ENCODE peak calls at places on chromosomes 12 and 14, in seven cellular contexts. One of them, this sample, is unnamed. For H3K4me1, the result is how much of the 10 kb centered on the place peaks cover.

GRCh38 chr14:75476274-75476995 is 45.8 kb upstream of the BATF start:
- DNase-seq in fibroblast of lung: peak
- DNase-seq in endodermal cell: peak
- DNase-seq in mammary epithelial cell: no peak
- DNase-seq in upper lobe of right lung: peak
- DNase-seq in transverse colon: peak
- DNase-seq in A673: no peak
- DNase-seq in this sample: peak

GRCh38 chr12:105812356-105812755 is 326.4 kb downstream of the NUAK1 start:
- DNase-seq in fibroblast of lung: no peak
- DNase-seq in endodermal cell: no peak
- DNase-seq in mammary epithelial cell: no peak
- DNase-seq in upper lobe of right lung: no peak
- DNase-seq in transverse colon: no peak
- DNase-seq in A673: no peak
- DNase-seq in this sample: no peak

GRCh38 chr14:105197274-105197673 is 16.2 kb upstream of the NUDT14 start:
- DNase-seq in fibroblast of lung: peak
- DNase-seq in endodermal cell: no peak
- DNase-seq in mammary epithelial cell: peak
- DNase-seq in upper lobe of right lung: no peak
- DNase-seq in transverse colon: no peak
- DNase-seq in A673: no peak
- DNase-seq in this sample: no peak

GRCh38 chr14:101547107-101547738 is 14.1 kb upstream of the DIO3 start:
- DNase-seq in fibroblast of lung: no peak
- DNase-seq in endodermal cell: no peak
- DNase-seq in mammary epithelial cell: no peak
- DNase-seq in upper lobe of right lung: no peak
- DNase-seq in transverse colon: no peak
- DNase-seq in A673: no peak
- DNase-seq in this sample: no peak

GRCh38 chr12:113940357-113940756 is 25.8 kb downstream of the RBM19 start:
- DNase-seq in fibroblast of lung: no peak
- DNase-seq in endodermal cell: peak
- DNase-seq in mammary epithelial cell: no peak
- DNase-seq in upper lobe of right lung: no peak
- DNase-seq in transverse colon: no peak
- DNase-seq in A673: no peak
- DNase-seq in this sample: no peak

GRCh38 chr12:104358353-104359003 is 54.9 kb downstream of the EID3 start:
- DNase-seq in fibroblast of lung: peak
- DNase-seq in endodermal cell: peak
- DNase-seq in mammary epithelial cell: peak
- DNase-seq in upper lobe of right lung: peak
- DNase-seq in transverse colon: peak
- DNase-seq in A673: peak
- DNase-seq in this sample: peak

GRCh38 chr12:56634242-56634836 is 4.2 kb upstream of the BAZ2A start:
- DNase-seq in fibroblast of lung: no peak
- DNase-seq in endodermal cell: peak
- DNase-seq in mammary epithelial cell: peak
- DNase-seq in upper lobe of right lung: peak
- DNase-seq in transverse colon: peak
- DNase-seq in A673: peak
- DNase-seq in this sample: peak

GRCh38 chr12:82832091-82832490 is 145.4 kb downstream of the TMTC2 start:
- DNase-seq in fibroblast of lung: no peak
- DNase-seq in endodermal cell: no peak
- DNase-seq in mammary epithelial cell: no peak
- DNase-seq in upper lobe of right lung: no peak
- DNase-seq in transverse colon: no peak
- DNase-seq in A673: no peak
- DNase-seq in this sample: no peak

GRCh38 chr14:20652996-20653975 is 11.8 kb upstream of the OR6S1 start:
- DNase-seq in fibroblast of lung: peak
- DNase-seq in endodermal cell: peak
- DNase-seq in mammary epithelial cell: peak
- DNase-seq in upper lobe of right lung: no peak
- DNase-seq in transverse colon: no peak
- DNase-seq in A673: peak
- DNase-seq in this sample: no peak

GRCh38 chr12:125794401-125794800 is 729.2 kb downstream of the AACS start:
- DNase-seq in fibroblast of lung: no peak
- DNase-seq in endodermal cell: no peak
- DNase-seq in mammary epithelial cell: no peak
- DNase-seq in upper lobe of right lung: no peak
- DNase-seq in transverse colon: no peak
- DNase-seq in A673: no peak
- DNase-seq in this sample: no peak

GRCh38 chr14:47278233-47278842 is 397.1 kb downstream of the MDGA2 start:
- DNase-seq in fibroblast of lung: peak
- DNase-seq in endodermal cell: peak
- DNase-seq in mammary epithelial cell: peak
- DNase-seq in upper lobe of right lung: no peak
- DNase-seq in transverse colon: peak
- DNase-seq in A673: peak
- DNase-seq in this sample: no peak

GRCh38 chr12:21433525-21433924 is 3.9 kb upstream of the PYROXD1 start:
- DNase-seq in fibroblast of lung: no peak
- DNase-seq in endodermal cell: peak
- DNase-seq in mammary epithelial cell: no peak
- DNase-seq in upper lobe of right lung: no peak
- DNase-seq in transverse colon: no peak
- DNase-seq in A673: no peak
- DNase-seq in this sample: no peak

GRCh38 chr12:69936214-69936731 is 111.2 kb downstream of the MYRFL start:
- DNase-seq in fibroblast of lung: no peak
- DNase-seq in endodermal cell: peak
- DNase-seq in mammary epithelial cell: peak
- DNase-seq in upper lobe of right lung: peak
- DNase-seq in transverse colon: no peak
- DNase-seq in A673: no peak
- DNase-seq in this sample: peak

GRCh38 chr12:116397148-116397547 is 119.7 kb upstream of the MED13L start:
- DNase-seq in fibroblast of lung: peak
- DNase-seq in endodermal cell: no peak
- DNase-seq in mammary epithelial cell: peak
- DNase-seq in upper lobe of right lung: no peak
- DNase-seq in transverse colon: no peak
- DNase-seq in A673: no peak
- DNase-seq in this sample: no peak

GRCh38 chr14:37597538-37598084 is 2.2 kb downstream of the TTC6 start:
- DNase-seq in fibroblast of lung: no peak
- DNase-seq in endodermal cell: peak
- DNase-seq in mammary epithelial cell: no peak
- DNase-seq in upper lobe of right lung: peak
- DNase-seq in transverse colon: peak
- DNase-seq in A673: no peak
- DNase-seq in this sample: no peak
- TF ChIP-seq CTCF in fibroblast of lung: peak
- TF ChIP-seq CTCF in endodermal cell: peak
- TF ChIP-seq CTCF in mammary epithelial cell: peak
- TF ChIP-seq CTCF in upper lobe of right lung: peak
- TF ChIP-seq CTCF in transverse colon: peak
- TF ChIP-seq CTCF in A673: peak
- TF ChIP-seq CTCF in this sample: peak

GRCh38 chr12:52043386-52044212 is 7.6 kb upstream of the NR4A1 start:
- DNase-seq in fibroblast of lung: no peak
- DNase-seq in endodermal cell: no peak
- DNase-seq in mammary epithelial cell: no peak
- DNase-seq in upper lobe of right lung: no peak
- DNase-seq in transverse colon: no peak
- DNase-seq in A673: no peak
- DNase-seq in this sample: no peak

GRCh38 chr12:52044284-52044983 is 6.8 kb upstream of the NR4A1 start:
- DNase-seq in fibroblast of lung: peak
- DNase-seq in endodermal cell: no peak
- DNase-seq in mammary epithelial cell: no peak
- DNase-seq in upper lobe of right lung: peak
- DNase-seq in transverse colon: peak
- DNase-seq in A673: no peak
- DNase-seq in this sample: peak

GRCh38 chr12:52041032-52041431 is 10.2 kb upstream of the NR4A1 start:
- DNase-seq in fibroblast of lung: no peak
- DNase-seq in endodermal cell: no peak
- DNase-seq in mammary epithelial cell: no peak
- DNase-seq in upper lobe of right lung: no peak
- DNase-seq in transverse colon: no peak
- DNase-seq in A673: no peak
- DNase-seq in this sample: no peak

GRCh38 chr12:52041695-52042123 is 9.5 kb upstream of the NR4A1 start:
- DNase-seq in fibroblast of lung: peak
- DNase-seq in endodermal cell: peak
- DNase-seq in mammary epithelial cell: peak
- DNase-seq in upper lobe of right lung: no peak
- DNase-seq in transverse colon: no peak
- DNase-seq in A673: no peak
- DNase-seq in this sample: no peak

DNA sequence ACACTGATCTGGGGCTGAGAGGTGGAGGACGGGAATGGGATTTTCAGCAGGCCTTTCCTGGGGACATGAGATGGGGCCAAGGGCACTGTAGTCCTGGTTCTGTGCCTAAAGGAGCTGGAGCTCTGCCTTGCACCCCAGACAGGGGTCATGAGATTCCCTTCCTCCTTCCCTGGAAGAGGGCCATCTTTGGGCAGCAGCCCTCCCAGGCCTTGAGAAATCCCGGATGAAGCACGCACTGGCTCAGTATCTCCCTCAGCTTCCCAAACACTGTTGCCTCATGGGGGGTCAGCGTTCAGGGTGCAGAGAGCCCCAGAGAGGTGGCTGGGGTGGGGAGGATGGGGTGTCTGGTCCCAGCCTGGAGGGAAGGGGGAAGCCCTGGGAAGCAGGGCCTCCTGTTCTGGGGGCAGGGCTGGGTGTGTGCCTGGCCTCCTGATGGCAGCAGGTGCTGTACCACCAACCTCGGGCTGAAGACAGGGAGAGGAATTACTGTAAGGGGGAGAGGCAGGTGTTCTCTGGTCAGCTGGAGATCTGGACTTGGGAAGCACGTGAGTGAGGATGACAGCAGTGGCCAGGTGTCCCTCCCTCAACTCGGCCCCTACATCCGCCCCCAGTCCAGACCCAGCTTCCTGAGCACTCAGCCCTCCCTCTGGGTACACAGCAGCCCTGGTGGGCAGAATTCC is 8.4 kb upstream of the NR4A1 start:
- DNase-seq in fibroblast of lung: no peak
- DNase-seq in endodermal cell: no peak
- DNase-seq in mammary epithelial cell: no peak
- DNase-seq in upper lobe of right lung: no peak
- DNase-seq in transverse colon: no peak
- DNase-seq in A673: no peak
- DNase-seq in this sample: no peak
- H3K4me1 ChIP-seq in fibroblast of lung: under half
- H3K4me1 ChIP-seq in endodermal cell: under half
- H3K4me1 ChIP-seq in mammary epithelial cell: under half
- H3K4me1 ChIP-seq in upper lobe of right lung: half or more
- H3K4me1 ChIP-seq in transverse colon: under half
- H3K4me1 ChIP-seq in A673: under half
- H3K4me1 ChIP-seq in this sample: half or more

GRCh38 chr14:43898709-43899108 is 608.4 kb downstream of the FSCB start:
- DNase-seq in fibroblast of lung: peak
- DNase-seq in endodermal cell: no peak
- DNase-seq in mammary epithelial cell: no peak
- DNase-seq in upper lobe of right lung: no peak
- DNase-seq in transverse colon: no peak
- DNase-seq in A673: peak
- DNase-seq in this sample: no peak

GRCh38 chr14:43900173-43900655 is 606.9 kb downstream of the FSCB start:
- DNase-seq in fibroblast of lung: no peak
- DNase-seq in endodermal cell: peak
- DNase-seq in mammary epithelial cell: no peak
- DNase-seq in upper lobe of right lung: no peak
- DNase-seq in transverse colon: no peak
- DNase-seq in A673: no peak
- DNase-seq in this sample: no peak

GRCh38 chr14:43896044-43896443 is 611.0 kb downstream of the FSCB start:
- DNase-seq in fibroblast of lung: no peak
- DNase-seq in endodermal cell: peak
- DNase-seq in mammary epithelial cell: no peak
- DNase-seq in upper lobe of right lung: no peak
- DNase-seq in transverse colon: no peak
- DNase-seq in A673: no peak
- DNase-seq in this sample: no peak

GRCh38 chr14:43894534-43894933 is 612.5 kb downstream of the FSCB start:
- DNase-seq in fibroblast of lung: peak
- DNase-seq in endodermal cell: peak
- DNase-seq in mammary epithelial cell: no peak
- DNase-seq in upper lobe of right lung: no peak
- DNase-seq in transverse colon: no peak
- DNase-seq in A673: peak
- DNase-seq in this sample: no peak
- TF ChIP-seq CTCF in fibroblast of lung: peak
- TF ChIP-seq CTCF in endodermal cell: peak
- TF ChIP-seq CTCF in mammary epithelial cell: peak
- TF ChIP-seq CTCF in upper lobe of right lung: peak
- TF ChIP-seq CTCF in transverse colon: peak
- TF ChIP-seq CTCF in A673: peak
- TF ChIP-seq CTCF in this sample: peak

GRCh38 chr12:2290091-2290490 is 237.3 kb downstream of the CACNA1C start:
- DNase-seq in fibroblast of lung: no peak
- DNase-seq in endodermal cell: peak
- DNase-seq in mammary epithelial cell: no peak
- DNase-seq in upper lobe of right lung: no peak
- DNase-seq in transverse colon: no peak
- DNase-seq in A673: no peak
- DNase-seq in this sample: no peak

GRCh38 chr12:2289525-2289924 is 236.7 kb downstream of the CACNA1C start:
- DNase-seq in fibroblast of lung: no peak
- DNase-seq in endodermal cell: peak
- DNase-seq in mammary epithelial cell: no peak
- DNase-seq in upper lobe of right lung: no peak
- DNase-seq in transverse colon: no peak
- DNase-seq in A673: no peak
- DNase-seq in this sample: no peak

GRCh38 chr12:2291947-2292346 is 239.2 kb downstream of the CACNA1C start:
- DNase-seq in fibroblast of lung: no peak
- DNase-seq in endodermal cell: peak
- DNase-seq in mammary epithelial cell: no peak
- DNase-seq in upper lobe of right lung: no peak
- DNase-seq in transverse colon: no peak
- DNase-seq in A673: no peak
- DNase-seq in this sample: no peak

GRCh38 chr12:2291182-2291832 is 238.5 kb downstream of the CACNA1C start:
- DNase-seq in fibroblast of lung: peak
- DNase-seq in endodermal cell: peak
- DNase-seq in mammary epithelial cell: peak
- DNase-seq in upper lobe of right lung: no peak
- DNase-seq in transverse colon: peak
- DNase-seq in A673: peak
- DNase-seq in this sample: no peak

DNA sequence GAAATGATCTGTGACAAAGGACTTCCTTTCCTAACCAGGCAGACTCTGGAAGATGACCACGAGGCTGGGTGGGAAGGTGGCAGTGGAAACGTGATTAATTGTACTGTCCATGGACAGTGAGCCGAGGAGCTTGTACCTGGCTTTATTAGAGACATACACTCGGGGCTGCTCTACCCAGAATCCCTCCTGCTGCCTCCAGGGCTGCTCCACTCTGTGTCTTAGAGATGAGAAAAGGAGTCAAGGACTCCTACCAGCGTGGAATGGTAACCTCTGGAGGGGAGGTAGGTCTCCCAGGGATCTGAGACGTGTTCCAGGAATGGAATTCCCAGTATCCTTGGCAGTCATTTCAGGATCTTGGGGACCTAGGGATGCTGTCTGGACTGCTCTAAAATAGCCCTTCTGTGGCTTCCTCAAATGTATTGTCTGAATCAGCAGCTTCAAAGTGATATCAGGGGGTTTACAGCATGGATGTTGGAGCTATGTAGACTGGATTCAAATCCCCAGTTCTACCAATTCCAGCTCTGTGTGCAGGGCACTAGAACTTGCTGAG is 237.8 kb downstream of the CACNA1C start:
- DNase-seq in fibroblast of lung: no peak
- DNase-seq in endodermal cell: peak
- DNase-seq in mammary epithelial cell: no peak
- DNase-seq in upper lobe of right lung: no peak
- DNase-seq in transverse colon: no peak
- DNase-seq in A673: no peak
- DNase-seq in this sample: no peak
- H3K4me1 ChIP-seq in fibroblast of lung: under half
- H3K4me1 ChIP-seq in endodermal cell: under half
- H3K4me1 ChIP-seq in mammary epithelial cell: under half
- H3K4me1 ChIP-seq in upper lobe of right lung: under half
- H3K4me1 ChIP-seq in transverse colon: under half
- H3K4me1 ChIP-seq in A673: under half
- H3K4me1 ChIP-seq in this sample: under half

This sample was measured in lower lobe of right lung.